ENCODE peak calls at places on chromosomes 2 and 18, in nine cellular contexts. A is spleen, M is testis, F is IMR-90, C is esophagus squamous epithelium, Z is vagina, B is NB4, S is adrenal gland, X is prostate gland. H is an unnamed sample.
A peak's percentile ranks its signal among the peaks of the same experiment; 100 is the strongest.

GRCh38 chr2:166343467-166343866 is 32.3 kb downstream of the SCN9A start:
- DNase-seq in S (no peak), A (no peak), X (no peak), M (no peak), B (no peak), Z (no peak), F (no peak), C (no peak), H (no peak)

GRCh38 chr2:134379293-134379692 is 125.4 kb downstream of the MGAT5 start:
- DNase-seq in C (no peak), M (no peak), F (peak; percentile 73), A (no peak), S (no peak), Z (no peak), B (no peak), X (no peak), H (no peak)

GRCh38 chr2:190534310-190535118 is at the start of gene NEMP2:
- DNase-seq in S (peak; percentile 74), Z (no peak), M (peak; percentile 87), F (peak; percentile 16), X (peak; percentile 54), C (peak; percentile 24), A (peak; percentile 97), B (peak; percentile 95), H (peak; percentile 92)

GRCh38 chr2:148660999-148661398 is 16.4 kb downstream of the EPC2 start:
- DNase-seq in A (no peak), Z (no peak), X (no peak), F (peak; percentile 20), S (no peak), B (no peak), M (no peak), C (no peak), H (no peak)

GRCh38 chr2:10260130-10260529 is 42.6 kb upstream of the HPCAL1 start:
- DNase-seq in A (no peak), C (no peak), X (no peak), M (no peak), S (no peak), F (no peak), Z (no peak), B (no peak), H (no peak)

GRCh38 chr18:47204908-47205522 is 28.9 kb upstream of the IER3IP1 start:
- DNase-seq in B (peak; percentile 37), F (peak; percentile 27), M (peak; percentile 48), C (no peak), A (no peak), X (peak; percentile 21), S (peak; percentile 39), Z (no peak), H (peak; percentile 58)

GRCh38 chr18:46733872-46734271 is 23.0 kb downstream of the ST8SIA5 start:
- DNase-seq in B (no peak), X (no peak), S (no peak), Z (no peak), A (no peak), C (no peak), M (no peak), F (no peak), H (no peak)

GRCh38 chr2:36333350-36334012 is 22.1 kb upstream of the CRIM1 start:
- DNase-seq in A (no peak), C (no peak), F (no peak), Z (no peak), M (no peak), B (peak; percentile 14), X (no peak), S (no peak), H (no peak)

GRCh38 chr2:168601739-168602138 is 145.7 kb downstream of the CERS6 start:
- DNase-seq in F (no peak), Z (no peak), B (no peak), A (no peak), X (no peak), C (no peak), M (no peak), S (no peak), H (no peak)

GRCh38 chr18:67135981-67136380 is 380.5 kb downstream of the DSEL start:
- DNase-seq in X (no peak), A (no peak), C (no peak), F (no peak), B (no peak), M (no peak), Z (no peak), S (no peak), H (no peak)

GRCh38 chr2:23578964-23579671 is 194.1 kb downstream of the KLHL29 start:
- DNase-seq in F (no peak), C (no peak), S (no peak), Z (no peak), A (no peak), X (no peak), M (no peak), B (no peak), H (no peak)

DNA sequence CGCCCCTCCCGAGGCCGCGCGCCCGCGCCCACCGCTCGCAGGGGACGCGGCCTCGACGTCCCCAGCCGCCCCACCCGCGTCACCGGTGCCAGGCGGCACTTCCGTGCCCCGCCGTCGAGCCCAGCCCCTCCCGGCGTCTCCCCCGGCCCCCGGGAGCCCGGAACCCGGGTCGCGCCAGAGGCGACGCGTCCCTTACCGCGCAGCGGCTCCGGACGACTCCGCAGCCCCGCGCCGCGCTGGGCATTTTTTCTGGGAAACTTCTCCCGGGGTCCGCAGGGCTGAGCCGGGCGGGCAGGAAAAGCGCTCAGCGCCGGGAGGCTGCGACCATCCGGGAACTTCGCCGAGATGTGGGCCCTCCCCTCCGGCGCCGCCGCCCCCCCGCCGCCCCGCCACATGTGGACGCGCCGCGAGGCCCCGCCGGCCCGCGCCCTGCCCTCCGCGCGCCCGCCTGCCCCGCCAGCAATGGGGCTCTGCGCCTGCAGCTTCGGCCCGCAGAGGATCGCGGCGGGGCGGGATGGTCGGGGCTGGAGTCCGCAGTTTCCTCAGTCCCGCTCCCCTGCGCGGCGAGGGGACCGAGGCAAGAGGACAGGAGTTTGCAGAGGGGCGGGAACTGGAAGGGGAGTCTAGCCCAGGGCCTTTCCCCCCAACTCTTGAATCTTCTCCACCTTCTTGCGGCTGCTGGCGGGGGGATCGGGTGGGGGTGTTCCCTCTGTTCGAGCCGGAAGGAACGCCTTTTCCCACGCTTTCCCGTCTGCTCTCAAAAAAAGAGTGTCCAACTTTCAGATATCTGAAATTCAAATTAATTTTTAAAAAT is 81.5 kb downstream of the CHRNA1 start:
- DNase-seq in C (no peak), M (peak; percentile 75), S (peak; percentile 70), X (peak; percentile 51), A (peak; percentile 92), Z (no peak), F (peak; percentile 59), B (peak; percentile 77), H (peak; percentile 39)
- TF ChIP-seq POLR2A in C (no peak), M (no peak), S (no peak), X (no peak), A (no peak), Z (no peak), F (peak; percentile 20), B (peak; percentile 20), H (no peak)

GRCh38 chr2:241147336-241147735 is 1.9 kb downstream of the PASK start:
- DNase-seq in C (no peak), A (no peak), M (no peak), S (no peak), F (no peak), X (no peak), Z (no peak), B (no peak), H (no peak)

GRCh38 chr2:241148239-241148638 is 1.0 kb downstream of the PASK start:
- DNase-seq in Z (no peak), X (no peak), A (no peak), F (no peak), S (no peak), C (no peak), B (peak; percentile 33), M (no peak), H (no peak)

GRCh38 chr2:241149925-241150659 is at the start of gene PPP1R7:
- DNase-seq in F (peak; percentile 90), A (peak; percentile 98), X (peak; percentile 95), S (peak; percentile 94), B (peak; percentile 97), M (peak; percentile 96), C (peak; percentile 86), Z (peak; percentile 96), H (peak; percentile 97)

GRCh38 chr2:241149675-241149924 is 328 bp upstream of the PASK start:
- DNase-seq in M (no peak), Z (no peak), F (no peak), B (no peak), X (no peak), S (no peak), A (no peak), C (no peak), H (no peak)

GRCh38 chr2:241148891-241149674 is at the start of gene PASK:
- DNase-seq in A (peak; percentile 97), F (peak; percentile 92), X (peak; percentile 96), Z (peak; percentile 93), M (peak; percentile 99), B (peak; percentile 98), S (peak; percentile 92), C (peak; percentile 69), H (peak; percentile 95)
- TF ChIP-seq POLR2A in A (no peak), F (no peak), X (no peak), Z (no peak), M (no peak), B (peak; percentile 15), S (no peak), C (no peak), H (peak; percentile 51)

DNA sequence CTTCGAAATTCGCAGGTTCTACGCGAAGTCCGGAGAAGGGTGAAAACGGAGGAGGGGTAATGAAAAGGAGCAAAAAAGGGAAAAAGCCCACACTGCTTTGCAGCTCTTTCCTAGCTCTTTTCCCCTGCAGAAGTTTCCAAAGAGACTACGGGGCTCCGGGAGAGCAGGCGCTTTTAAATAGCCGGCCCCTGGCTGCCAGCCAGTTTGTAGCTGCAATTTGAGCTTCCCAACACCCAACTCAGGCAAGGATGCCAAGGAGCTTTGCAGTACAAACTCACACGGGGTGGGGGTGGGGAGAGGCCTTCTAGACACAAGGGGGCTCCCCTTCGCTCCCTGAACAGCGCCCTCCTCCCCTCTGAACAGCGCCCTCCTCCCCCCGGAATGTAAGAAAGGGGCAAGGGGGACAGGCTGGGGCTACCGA is at the start of gene IGFBP5:
- DNase-seq in F (peak; percentile 94), B (peak; percentile 18), Z (no peak), C (no peak), A (no peak), M (peak; percentile 92), S (peak; percentile 74), X (peak; percentile 86), H (peak; percentile 26)
- TF ChIP-seq POLR2A in F (peak; percentile 99), B (no peak), Z (no peak), C (no peak), A (no peak), M (peak; percentile 21), S (peak; percentile 29), X (no peak), H (no peak)

DNA sequence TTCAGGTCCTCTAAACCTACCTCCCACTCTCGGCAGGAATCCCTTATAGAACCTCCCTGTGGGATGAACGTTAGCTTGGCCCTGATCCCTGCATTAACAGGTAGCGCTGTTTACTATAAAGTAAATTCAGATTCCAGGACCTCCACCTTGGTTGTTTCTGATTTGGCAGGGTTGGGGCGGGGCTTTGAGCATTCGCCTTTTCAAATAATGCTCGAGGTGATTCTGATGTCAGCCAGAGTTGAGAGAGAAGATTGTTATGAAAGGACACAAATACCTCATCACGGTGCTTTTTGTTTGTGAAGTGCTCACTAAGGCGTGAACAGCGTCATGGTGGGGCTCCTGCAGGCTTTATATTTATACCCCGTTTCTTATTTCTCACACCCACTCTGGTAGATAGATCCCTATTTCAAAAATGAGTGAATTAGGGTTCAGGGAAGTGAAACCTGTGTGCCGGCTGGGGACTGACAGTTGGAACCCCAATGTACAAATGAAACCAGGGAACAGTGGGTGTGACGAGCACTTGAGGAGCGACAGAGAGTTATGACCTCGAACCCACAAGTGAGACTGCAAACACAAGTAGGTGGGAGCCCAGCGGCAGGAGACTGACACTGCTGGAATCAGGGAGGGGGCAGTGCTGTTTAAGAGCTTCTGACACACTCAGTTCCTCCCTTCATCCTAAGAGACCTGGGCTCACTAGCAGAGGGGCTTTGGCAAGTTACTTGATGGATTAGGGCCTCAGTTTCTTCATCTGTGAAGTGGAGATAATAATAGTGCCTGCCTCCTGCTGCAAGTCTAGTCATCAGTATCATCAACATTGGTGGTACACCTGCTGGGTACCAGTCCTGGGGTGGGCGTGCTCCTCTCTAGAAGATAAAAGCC is 14.3 kb upstream of the CXCR4 start:
- DNase-seq in Z (no peak), C (peak; percentile 36), F (no peak), M (no peak), S (no peak), X (no peak), B (peak; percentile 49), A (peak; percentile 91), H (no peak)
- TF ChIP-seq POLR2A in Z (no peak), C (no peak), F (no peak), M (no peak), S (no peak), X (no peak), B (no peak), A (no peak), H (no peak)

H was measured in erythroblast.